ENCODE peak calls at places on chromosomes 2 and 18, in nine cellular contexts. T is ACHN; M is NCI-H345; I is NCI-H69; G is activated CD4-positive, alpha-beta T cell treated with anti-CD3 and anti-CD28 coated beads for 36 hours; A is adipocyte; X is NCI-H2171 treated with DMSO at 0.1 percent for 48 hours; E is NCI-H1417; Z is HCT116. D is an unnamed sample.

GRCh38 chr2:27903649-27904544 is 13.4 kb downstream of the BABAM2 start:
- DNase-seq in T (no peak), M (no peak), I (no peak), G (peak), A (peak), X (no peak), E (no peak), Z (peak), D (no peak)

GRCh38 chr2:199940373-199940772 is 14.9 kb downstream of the TYW5 start:
- DNase-seq in T (peak), M (no peak), I (peak), G (no peak), A (peak), X (peak), E (peak), Z (peak), D (no peak)

GRCh38 chr2:54619660-54620231 is 103.7 kb upstream of the EML6 start:
- DNase-seq in T (no peak), M (no peak), I (peak), G (no peak), A (no peak), X (no peak), E (peak), Z (no peak), D (no peak)

GRCh38 chr2:219998099-219998498 is 370.7 kb downstream of the SLC4A3 start:
- DNase-seq in T (no peak), M (no peak), I (no peak), G (no peak), A (no peak), X (peak), E (peak), Z (no peak), D (no peak)

GRCh38 chr2:21754164-21754788 is 630.5 kb downstream of the TDRD15 start:
- DNase-seq in T (no peak), M (peak), I (no peak), G (no peak), A (no peak), X (peak), E (peak), Z (no peak), D (no peak)

GRCh38 chr2:118857677-118858484 is 10.4 kb upstream of the EN1 start:
- DNase-seq in T (no peak), M (no peak), I (no peak), G (no peak), A (no peak), X (no peak), E (no peak), Z (no peak), D (peak)

GRCh38 chr2:98517636-98518035 is 73.0 kb downstream of the INPP4A start:
- DNase-seq in T (no peak), M (no peak), I (no peak), G (no peak), A (peak), X (no peak), E (no peak), Z (no peak), D (no peak)

GRCh38 chr2:205908491-205909193 is 177.3 kb downstream of the INO80D start:
- DNase-seq in T (no peak), M (no peak), I (no peak), G (no peak), A (no peak), X (no peak), E (no peak), Z (no peak), D (no peak)

GRCh38 chr18:45957100-45957499 is 10.0 kb downstream of the EPG5 start:
- DNase-seq in T (peak), M (no peak), I (peak), G (no peak), A (peak), X (no peak), E (no peak), Z (no peak), D (no peak)

GRCh38 chr2:237298323-237299118 is 115.4 kb downstream of the COL6A3 start:
- DNase-seq in T (peak), M (no peak), I (peak), G (no peak), A (peak), X (no peak), E (peak), Z (peak), D (no peak)

GRCh38 chr2:210445116-210445707 is 31.3 kb downstream of the LANCL1 start:
- DNase-seq in T (peak), M (peak), I (peak), G (no peak), A (peak), X (peak), E (peak), Z (peak), D (no peak)

D was measured in lower leg skin.